ENCODE peak calls at places on chromosomes 3 and 15, in ten cellular contexts. U is stimulated activated CD8-positive, alpha-beta memory T cell treated with anti-CD3 and anti-CD28 coated beads, Interleukin-7, amount 100 ng/mL, for 1 hour; F is KBM-7; Z is lower leg skin; Y is transverse colon; I is stimulated activated CD4-positive, alpha-beta T cell treated with anti-CD3 and anti-CD28 coated beads, Interleukin-4, amount 100 ng/mL, for 24 hours; Q is activated gamma-delta T cell treated with Interleukin-2 at 50 U/mL for 16 hours; T is fibroblast of mammary gland; N is hippocampal formation; M is epithelial cell of prostate. H is an unnamed sample.

GRCh38 chr3:23735575-23736326 is 70.0 kb upstream of the UBE2E1 start:
- DNase-seq in U (no peak), F (no peak), Z (no peak), Y (no peak), I (no peak), Q (no peak), T (peak; percentile 49), N (no peak), M (no peak), H (no peak)

GRCh38 chr3:82001276-82001953 is 240.0 kb upstream of the GBE1 start:
- DNase-seq in U (no peak), F (no peak), Z (no peak), Y (no peak), I (no peak), Q (no peak), T (no peak), N (no peak), M (no peak), H (no peak)

GRCh38 chr3:197234947-197235914 is 63.2 kb downstream of the DLG1 start:
- DNase-seq in U (no peak), F (no peak), Z (no peak), Y (no peak), I (no peak), Q (no peak), T (no peak), N (no peak), M (no peak), H (no peak)

GRCh38 chr15:33448151-33448550 is 137.4 kb downstream of the RYR3 start:
- DNase-seq in U (no peak), F (no peak), Z (no peak), Y (no peak), I (no peak), Q (no peak), T (no peak), N (no peak), M (no peak), H (no peak)

GRCh38 chr3:134330895-134331810 is 43.1 kb downstream of the AMOTL2 start:
- DNase-seq in U (no peak), F (no peak), Z (peak; percentile 86), Y (no peak), I (no peak), Q (no peak), T (no peak), N (no peak), M (no peak), H (no peak)

GRCh38 chr3:67109651-67110204 is 111.6 kb downstream of the KBTBD8 start:
- DNase-seq in U (no peak), F (peak; percentile 61), Z (no peak), Y (no peak), I (no peak), Q (no peak), T (peak; percentile 66), N (peak; percentile 63), M (peak; percentile 8), H (no peak)

GRCh38 chr3:24843955-24844354 is 349.3 kb upstream of the THRB start:
- DNase-seq in U (no peak), F (no peak), Z (no peak), Y (peak; percentile 12), I (no peak), Q (no peak), T (no peak), N (no peak), M (no peak), H (no peak)

GRCh38 chr3:51982352-51982837 is 940 bp upstream of the ACY1 start:
- DNase-seq in U (no peak), F (no peak), Z (peak; percentile 86), Y (peak; percentile 83), I (peak; percentile 34), Q (no peak), T (no peak), N (no peak), M (no peak), H (peak; percentile 66)

GRCh38 chr3:8355346-8355745 is 146.3 kb upstream of the LMCD1 start:
- DNase-seq in U (no peak), F (no peak), Z (no peak), Y (no peak), I (no peak), Q (no peak), T (no peak), N (no peak), M (no peak), H (no peak)

GRCh38 chr3:195154111-195154791 is 116.7 kb downstream of the XXYLT1 start:
- DNase-seq in U (no peak), F (peak; percentile 52), Z (no peak), Y (no peak), I (no peak), Q (no peak), T (peak; percentile 46), N (no peak), M (no peak), H (no peak)

GRCh38 chr3:126277629-126278378 is 79.4 kb downstream of the KLF15 start:
- DNase-seq in U (no peak), F (no peak), Z (peak; percentile 72), Y (no peak), I (no peak), Q (no peak), T (peak; percentile 27), N (no peak), M (no peak), H (no peak)